ENCODE peak calls at places on chromosomes 3 and 15, in seven cellular contexts. E is EL; S is naive thymus-derived CD4-positive, alpha-beta T cell; U is NCI-H2029; X is hypothalamus; I is heart left ventricle; O is stimulated activated CD4-positive, alpha-beta T cell treated with anti-CD3 and anti-CD28 coated beads, Interleukin-2, amount 100 ng/mL, for 48 hours. K is an unnamed sample.

GRCh38 chr15:69090197-69090948 is 70.1 kb upstream of the GLCE start:
- DNase-seq in U (no peak), E (peak), S (no peak), O (no peak), X (no peak), I (no peak), K (peak)

GRCh38 chr15:29050870-29051269 is 165.1 kb downstream of the APBA2 start:
- DNase-seq in I (no peak), S (no peak), E (peak), U (no peak), X (no peak), O (no peak), K (peak)

GRCh38 chr15:77606142-77607034 is 26.3 kb downstream of the LINGO1 start:
- DNase-seq in U (no peak), E (peak), X (no peak), I (no peak), S (no peak), O (no peak), K (no peak)

GRCh38 chr3:151538706-151539403 is 78.0 kb upstream of the IGSF10 start:
- DNase-seq in I (peak), S (no peak), E (no peak), U (no peak), O (no peak), X (peak), K (peak)

GRCh38 chr3:60697132-60697531 is 554.1 kb downstream of the FHIT start:
- DNase-seq in U (no peak), I (no peak), O (no peak), X (no peak), E (no peak), S (no peak), K (no peak)

GRCh38 chr3:183560607-183561006 is 5.1 kb upstream of the KLHL6 start:
- DNase-seq in X (peak), S (peak), O (no peak), U (no peak), I (no peak), E (no peak), K (no peak)

GRCh38 chr3:126934149-126934548 is 48.8 kb upstream of the PLXNA1 start:
- DNase-seq in I (peak), S (no peak), E (peak), X (no peak), U (no peak), O (no peak), K (no peak)

GRCh38 chr3:72032435-72033118 is 247.6 kb upstream of the PROK2 start:
- DNase-seq in X (peak), S (no peak), E (no peak), O (no peak), I (no peak), U (no peak), K (no peak)

GRCh38 chr3:113668015-113668414 is 28.4 kb downstream of the USF3 start:
- DNase-seq in O (no peak), U (no peak), X (no peak), S (no peak), E (peak), I (no peak), K (peak)

GRCh38 chr15:54482251-54482650 is 504.0 kb downstream of the UNC13C start:
- DNase-seq in S (no peak), E (no peak), X (no peak), I (no peak), U (no peak), O (no peak), K (no peak)

GRCh38 chr3:192812736-192813383 is 85.5 kb upstream of the FGF12 start:
- DNase-seq in O (peak), U (no peak), I (no peak), X (no peak), S (no peak), E (peak), K (peak)

GRCh38 chr15:89070197-89071124 is 17.8 kb upstream of the ABHD2 start:
- DNase-seq in I (no peak), O (no peak), E (no peak), S (no peak), U (no peak), X (no peak), K (no peak)

GRCh38 chr15:85485956-85486567 is 105.7 kb downstream of the AKAP13 start:
- DNase-seq in I (no peak), O (peak), S (peak), U (peak), X (peak), E (peak), K (peak)

GRCh38 chr3:99562990-99563607 is 75.3 kb upstream of the COL8A1 start:
- DNase-seq in X (no peak), S (no peak), I (no peak), U (no peak), O (no peak), E (peak), K (no peak)

GRCh38 chr3:76715426-76715825 is 324.5 kb upstream of the ROBO2 start:
- DNase-seq in U (no peak), I (no peak), O (no peak), X (no peak), E (no peak), S (no peak), K (no peak)

GRCh38 chr3:114606336-114606735 is 312.5 kb downstream of the TIGIT start:
- DNase-seq in X (no peak), E (no peak), S (no peak), U (no peak), O (no peak), I (no peak), K (no peak)

GRCh38 chr3:112038863-112039262 is 4.3 kb downstream of the TMPRSS7 start:
- DNase-seq in E (peak), I (no peak), O (no peak), S (no peak), X (no peak), U (peak), K (no peak)

GRCh38 chr15:82545002-82545401 is 4.7 kb upstream of the RPS17 start:
- DNase-seq in I (no peak), S (no peak), X (no peak), E (no peak), O (no peak), U (no peak), K (no peak)

GRCh38 chr15:99441871-99442267 is 123.9 kb upstream of the MEF2A start:
- DNase-seq in E (no peak), X (no peak), O (no peak), S (no peak), U (no peak), I (no peak), K (no peak)

GRCh38 chr3:3648961-3649360 is 150.3 kb upstream of the LRRN1 start:
- DNase-seq in I (no peak), X (no peak), E (no peak), U (no peak), S (no peak), O (no peak), K (no peak)

GRCh38 chr15:62456011-62456920 is 291.2 kb upstream of the C2CD4B start:
- DNase-seq in X (no peak), S (no peak), I (peak), U (no peak), E (no peak), O (no peak), K (no peak)

GRCh38 chr15:37903932-37904493 is 30.4 kb upstream of the TMCO5A start:
- DNase-seq in E (no peak), X (no peak), O (no peak), I (no peak), U (peak), S (no peak), K (no peak)

GRCh38 chr15:82544431-82544830 is 4.2 kb upstream of the RPS17 start:
- DNase-seq in O (no peak), I (no peak), E (no peak), S (no peak), U (no peak), X (no peak), K (no peak)